ENCODE peak calls at places on chromosome 17, in seven cellular contexts. V, T, I, G, F, X and K are unnamed samples.

GRCh38 chr17:50495918-50496317 is 12.3 kb upstream of the MYCBPAP start:
- DNase-seq in V (no peak), T (no peak), I (peak), G (no peak), F (no peak), X (peak), K (no peak)

GRCh38 chr17:39622380-39623006 is 4.3 kb upstream of the PPP1R1B start:
- DNase-seq in V (no peak), T (no peak), I (no peak), G (no peak), F (no peak), X (no peak), K (no peak)

GRCh38 chr17:77364381-77364911 is 223.7 kb downstream of the SEC14L1 start:
- DNase-seq in V (no peak), T (no peak), I (no peak), G (no peak), F (no peak), X (no peak), K (no peak)

GRCh38 chr17:19759934-19760530 is 11.9 kb upstream of the ALDH3A1 start:
- DNase-seq in V (no peak), T (no peak), I (no peak), G (no peak), F (no peak), X (no peak), K (no peak)

GRCh38 chr17:29664743-29665479 is 42.2 kb upstream of the CORO6 start:
- DNase-seq in V (peak), T (no peak), I (peak), G (peak), F (no peak), X (peak), K (peak)

GRCh38 chr17:56125830-56126819 is 27.1 kb upstream of the ANKFN1 start:
- DNase-seq in V (peak), T (peak), I (peak), G (no peak), F (no peak), X (peak), K (no peak)

GRCh38 chr17:60769327-60769726 is 91.7 kb downstream of the BCAS3 start:
- DNase-seq in V (no peak), T (no peak), I (no peak), G (no peak), F (no peak), X (no peak), K (no peak)

GRCh38 chr17:36534117-36534880 is at the start of gene MYO19:
- DNase-seq in V (peak), T (peak), I (peak), G (peak), F (peak), X (peak), K (peak)

GRCh38 chr17:17943281-17943984 is 28.8 kb downstream of the TOM1L2 start:
- DNase-seq in V (no peak), T (no peak), I (no peak), G (no peak), F (no peak), X (no peak), K (no peak)

GRCh38 chr17:16466407-16466806 is 25.6 kb downstream of the LRRC75A start:
- DNase-seq in V (no peak), T (no peak), I (no peak), G (no peak), F (no peak), X (no peak), K (no peak)

GRCh38 chr17:16467044-16467443 is 24.9 kb downstream of the LRRC75A start:
- DNase-seq in V (no peak), T (no peak), I (no peak), G (no peak), F (no peak), X (no peak), K (no peak)

GRCh38 chr17:16467886-16468285 is 24.1 kb downstream of the LRRC75A start:
- DNase-seq in V (no peak), T (no peak), I (peak), G (no peak), F (no peak), X (no peak), K (no peak)

GRCh38 chr17:16470302-16470701 is 21.7 kb downstream of the LRRC75A start:
- DNase-seq in V (no peak), T (no peak), I (no peak), G (no peak), F (no peak), X (no peak), K (no peak)

GRCh38 chr17:16468428-16468992 is 23.5 kb downstream of the LRRC75A start:
- DNase-seq in V (no peak), T (no peak), I (no peak), G (no peak), F (no peak), X (no peak), K (no peak)
- TF ChIP-seq CTCF in V (no peak), T (no peak), I (no peak), G (no peak), F (no peak), X (no peak), K (no peak)

GRCh38 chr17:80647746-80648145 is 103.1 kb downstream of the RPTOR start:
- DNase-seq in V (peak), T (no peak), I (peak), G (no peak), F (no peak), X (peak), K (no peak)

GRCh38 chr17:80649200-80649644 is 104.6 kb downstream of the RPTOR start:
- DNase-seq in V (no peak), T (no peak), I (no peak), G (no peak), F (no peak), X (no peak), K (no peak)

GRCh38 chr17:80650751-80651173 is 106.1 kb downstream of the RPTOR start:
- DNase-seq in V (no peak), T (no peak), I (no peak), G (no peak), F (no peak), X (no peak), K (no peak)

GRCh38 chr17:80650339-80650672 is 105.7 kb downstream of the RPTOR start:
- DNase-seq in V (no peak), T (no peak), I (no peak), G (no peak), F (no peak), X (no peak), K (no peak)

GRCh38 chr17:80649672-80650338 is 105.2 kb downstream of the RPTOR start:
- DNase-seq in V (peak), T (peak), I (peak), G (peak), F (peak), X (peak), K (peak)
- TF ChIP-seq CTCF in V (peak), T (peak), I (peak), G (peak), F (peak), X (peak), K (peak)

DNA sequence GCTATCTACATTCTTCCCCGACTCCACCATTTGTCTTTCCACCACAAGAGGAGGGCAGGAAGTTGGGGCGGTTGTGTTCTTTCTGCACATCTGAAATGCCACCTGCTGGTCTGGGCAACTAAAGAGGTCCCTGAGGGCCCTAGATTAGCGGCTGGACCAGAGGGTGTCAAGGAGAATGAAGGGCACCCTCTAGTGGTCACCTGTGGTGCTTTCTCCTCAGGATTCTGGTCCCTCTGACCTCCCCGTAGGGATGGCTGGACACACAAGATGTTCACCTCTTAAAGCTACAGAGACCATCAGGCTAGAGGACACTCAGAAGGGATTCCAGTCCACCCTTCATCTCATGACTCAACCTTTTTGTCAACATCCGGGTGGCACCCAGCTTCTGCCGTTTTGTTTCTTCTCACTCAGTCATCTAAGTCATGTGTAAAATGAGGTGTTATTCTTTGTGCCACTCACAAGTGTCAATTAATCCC is 2.9 kb upstream of the SCIMP start:
- DNase-seq in V (peak), T (peak), I (peak), G (peak), F (peak), X (peak), K (peak)
- TF ChIP-seq CTCF in V (peak), T (peak), I (peak), G (peak), F (peak), X (peak), K (peak)

GRCh38 chr17:74780443-74781238 is 4.5 kb upstream of the NAT9 start:
- DNase-seq in V (peak), T (peak), I (no peak), G (peak), F (no peak), X (no peak), K (no peak)
- TF ChIP-seq CTCF in V (peak), T (no peak), I (peak), G (peak), F (peak), X (peak), K (peak)

DNA sequence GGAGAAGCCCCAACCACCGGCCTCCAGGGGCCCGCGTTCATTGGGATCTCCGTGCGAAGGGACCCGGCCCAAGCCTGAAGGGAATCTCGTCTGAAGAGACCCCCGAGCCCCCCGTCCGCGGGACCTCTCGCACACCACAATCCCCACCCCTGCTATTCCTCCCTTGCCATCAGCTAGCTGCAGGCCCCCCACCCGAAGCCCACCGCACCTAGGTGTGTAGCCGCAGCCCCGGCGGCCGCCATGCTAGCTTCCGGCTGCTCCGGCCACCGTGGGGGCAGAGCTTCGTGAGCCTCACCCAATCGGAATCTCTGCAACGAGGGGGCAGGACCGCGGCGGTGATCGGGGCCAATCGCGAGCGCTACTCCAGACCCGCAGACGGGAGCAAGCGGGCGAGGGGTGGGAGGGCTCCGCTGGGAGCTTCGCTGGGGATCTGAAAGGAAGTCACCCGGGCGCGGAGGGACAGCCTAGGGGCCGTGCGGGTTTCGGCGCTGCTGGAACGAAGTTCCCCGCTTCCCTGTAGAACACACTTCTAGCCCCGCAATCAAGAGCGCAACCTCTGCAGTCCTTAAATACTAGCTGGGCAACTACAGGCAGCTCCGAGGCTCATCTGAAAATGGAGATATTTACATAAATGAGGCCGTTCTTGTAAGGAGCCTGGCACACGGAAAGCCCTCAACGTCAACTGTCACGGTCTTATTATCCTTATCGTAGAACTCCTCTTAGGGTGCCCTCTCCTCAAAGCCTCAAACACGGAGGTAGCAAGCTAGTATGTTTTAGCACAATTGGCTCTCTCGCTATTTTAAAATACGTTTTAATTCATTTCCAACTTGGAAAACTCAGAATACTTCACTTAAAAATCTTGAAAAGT is at the start of gene PIGS:
- DNase-seq in V (peak), T (peak), I (peak), G (peak), F (peak), X (peak), K (peak)
- TF ChIP-seq CTCF in V (no peak), T (no peak), I (no peak), G (no peak), F (no peak), X (no peak), K (no peak)

GRCh38 chr17:54899201-54899600 is 1.5 kb upstream of the TOM1L1 start:
- DNase-seq in V (no peak), T (no peak), I (no peak), G (no peak), F (no peak), X (no peak), K (no peak)

GRCh38 chr17:54902017-54902416 is 1.4 kb downstream of the TOM1L1 start:
- DNase-seq in V (no peak), T (no peak), I (no peak), G (no peak), F (no peak), X (no peak), K (no peak)

GRCh38 chr17:54901230-54901847 is 687 bp downstream of the TOM1L1 start:
- DNase-seq in V (peak), T (no peak), I (peak), G (no peak), F (no peak), X (peak), K (peak)

GRCh38 chr17:54899721-54900456 is 763 bp upstream of the TOM1L1 start:
- DNase-seq in V (no peak), T (peak), I (no peak), G (no peak), F (no peak), X (peak), K (peak)

DNA sequence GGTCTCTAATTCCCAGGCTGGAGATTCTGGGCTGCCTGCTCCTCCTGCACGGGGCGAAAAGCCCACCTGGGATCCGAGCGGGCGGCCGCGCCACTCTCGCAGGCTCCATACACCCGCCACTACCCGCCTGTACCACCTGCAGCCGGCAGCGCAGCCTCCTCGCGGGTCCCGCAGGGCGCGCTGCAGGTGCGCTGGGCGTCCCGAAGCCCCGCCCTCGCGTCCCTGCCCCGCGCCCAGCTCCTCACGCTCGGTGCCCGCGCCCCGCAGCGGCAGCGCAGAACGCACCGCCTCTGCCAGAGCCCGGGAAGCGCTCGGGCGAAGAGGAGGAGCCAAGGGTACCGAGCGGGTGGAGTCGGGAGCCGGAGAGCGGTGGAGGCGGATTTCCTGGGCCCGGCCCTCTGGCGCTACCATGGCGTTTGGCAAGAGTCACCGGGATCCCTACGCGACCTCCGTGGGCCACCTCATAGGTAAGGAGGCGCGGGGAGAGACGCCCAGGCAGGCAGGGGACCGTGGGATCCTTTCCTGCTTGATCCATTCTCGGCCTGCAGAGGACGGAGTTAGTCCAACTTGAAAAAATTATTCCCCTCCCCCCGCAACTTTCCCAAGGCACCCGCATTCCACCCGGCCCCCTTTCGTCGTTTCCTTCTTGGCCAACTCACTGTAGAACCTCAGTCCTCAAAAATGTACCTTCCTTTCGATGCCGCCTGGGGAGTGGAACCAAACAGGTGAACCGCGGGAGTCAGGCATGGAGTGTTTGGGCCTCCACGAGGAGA is at the start of gene TOM1L1:
- DNase-seq in V (peak), T (peak), I (peak), G (peak), F (no peak), X (peak), K (peak)
- TF ChIP-seq CTCF in V (peak), T (no peak), I (no peak), G (no peak), F (no peak), X (peak), K (no peak)